ENCODE peak calls at places on chromosomes 7 and 10, in four cellular contexts. One of them, this sample, is unnamed.
A peak's percentile ranks its signal among the peaks of the same experiment; 100 is the strongest.

GRCh38 chr10:24201503-24202180 is 7.3 kb upstream of the KIAA1217 start:
- DNase-seq in SHP77: no peak
- DNase-seq in NCI-H69: no peak
- DNase-seq in anterior cingulate cortex: no peak
- DNase-seq in this sample: no peak

GRCh38 chr10:16952610-16953009 is 135.4 kb upstream of the RSU1 start:
- DNase-seq in SHP77: no peak
- DNase-seq in NCI-H69: no peak
- DNase-seq in anterior cingulate cortex: no peak
- DNase-seq in this sample: no peak

GRCh38 chr10:78044179-78044578 is 10.5 kb downstream of the RPS24 start:
- DNase-seq in SHP77: no peak
- DNase-seq in NCI-H69: no peak
- DNase-seq in anterior cingulate cortex: no peak
- DNase-seq in this sample: no peak

GRCh38 chr7:50474382-50475155 is 24.4 kb upstream of the FIGNL1 start:
- DNase-seq in SHP77: no peak
- DNase-seq in NCI-H69: peak; percentile 82
- DNase-seq in anterior cingulate cortex: no peak
- DNase-seq in this sample: no peak

GRCh38 chr7:122764020-122764419 is 61.3 kb upstream of the RNF148 start:
- DNase-seq in SHP77: no peak
- DNase-seq in NCI-H69: no peak
- DNase-seq in anterior cingulate cortex: no peak
- DNase-seq in this sample: no peak

GRCh38 chr7:36391436-36392198 is 2.0 kb downstream of the ANLN start:
- DNase-seq in SHP77: peak; percentile 17
- DNase-seq in NCI-H69: peak; percentile 78
- DNase-seq in anterior cingulate cortex: no peak
- DNase-seq in this sample: no peak

GRCh38 chr7:69597278-69598076 is 798 bp upstream of the AUTS2 start:
- DNase-seq in SHP77: peak; percentile 30
- DNase-seq in NCI-H69: peak; percentile 80
- DNase-seq in anterior cingulate cortex: peak; percentile 60
- DNase-seq in this sample: peak; percentile 75

GRCh38 chr10:79111427-79111826 is 42.7 kb downstream of the ZMIZ1 start:
- DNase-seq in SHP77: no peak
- DNase-seq in NCI-H69: no peak
- DNase-seq in anterior cingulate cortex: no peak
- DNase-seq in this sample: no peak

GRCh38 chr10:95260397-95260881 is 30.4 kb downstream of the PDLIM1 start:
- DNase-seq in SHP77: no peak
- DNase-seq in NCI-H69: no peak
- DNase-seq in anterior cingulate cortex: no peak
- DNase-seq in this sample: no peak

GRCh38 chr7:77199008-77199966 is at the start of gene FGL2:
- DNase-seq in SHP77: peak; percentile 8
- DNase-seq in NCI-H69: peak; percentile 79
- DNase-seq in anterior cingulate cortex: peak; percentile 14
- DNase-seq in this sample: peak; percentile 10

GRCh38 chr7:105806592-105807266 is 69.7 kb downstream of the ATXN7L1 start:
- DNase-seq in SHP77: no peak
- DNase-seq in NCI-H69: no peak
- DNase-seq in anterior cingulate cortex: no peak
- DNase-seq in this sample: peak; percentile 54

GRCh38 chr7:40457776-40458480 is 323.1 kb downstream of the SUGCT start:
- DNase-seq in SHP77: no peak
- DNase-seq in NCI-H69: no peak
- DNase-seq in anterior cingulate cortex: no peak
- DNase-seq in this sample: no peak

GRCh38 chr10:31340343-31340742 is 21.3 kb downstream of the ZEB1 start:
- DNase-seq in SHP77: peak; percentile 34
- DNase-seq in NCI-H69: peak; percentile 2
- DNase-seq in anterior cingulate cortex: no peak
- DNase-seq in this sample: no peak

GRCh38 chr7:3537210-3537875 is 236.3 kb downstream of the SDK1 start:
- DNase-seq in SHP77: no peak
- DNase-seq in NCI-H69: no peak
- DNase-seq in anterior cingulate cortex: no peak
- DNase-seq in this sample: no peak

GRCh38 chr7:461453-462172 is 58.0 kb downstream of the PDGFA start:
- DNase-seq in SHP77: no peak
- DNase-seq in NCI-H69: no peak
- DNase-seq in anterior cingulate cortex: no peak
- DNase-seq in this sample: no peak

GRCh38 chr7:131829911-131830310 is 273.5 kb upstream of the PODXL start:
- DNase-seq in SHP77: no peak
- DNase-seq in NCI-H69: no peak
- DNase-seq in anterior cingulate cortex: no peak
- DNase-seq in this sample: no peak

GRCh38 chr10:76036962-76037361 is 605.5 kb downstream of the LRMDA start:
- DNase-seq in SHP77: no peak
- DNase-seq in NCI-H69: peak; percentile 17
- DNase-seq in anterior cingulate cortex: no peak
- DNase-seq in this sample: no peak

GRCh38 chr7:137852108-137852507 is 5.3 kb upstream of the DGKI start:
- DNase-seq in SHP77: no peak
- DNase-seq in NCI-H69: no peak
- DNase-seq in anterior cingulate cortex: no peak
- DNase-seq in this sample: no peak

GRCh38 chr7:73567701-73568685 is 10.4 kb downstream of the TBL2 start:
- DNase-seq in SHP77: no peak
- DNase-seq in NCI-H69: no peak
- DNase-seq in anterior cingulate cortex: no peak
- DNase-seq in this sample: no peak

GRCh38 chr7:21353388-21353780 is 74.5 kb upstream of the SP4 start:
- DNase-seq in SHP77: no peak
- DNase-seq in NCI-H69: no peak
- DNase-seq in anterior cingulate cortex: no peak
- DNase-seq in this sample: no peak

GRCh38 chr7:157177997-157178396 is 39.3 kb downstream of the UBE3C start:
- DNase-seq in SHP77: no peak
- DNase-seq in NCI-H69: no peak
- DNase-seq in anterior cingulate cortex: no peak
- DNase-seq in this sample: no peak

GRCh38 chr10:30000802-30001571 is 58.4 kb downstream of the JCAD start:
- DNase-seq in SHP77: no peak
- DNase-seq in NCI-H69: no peak
- DNase-seq in anterior cingulate cortex: no peak
- DNase-seq in this sample: no peak

GRCh38 chr7:117157871-117158209 is 165.0 kb downstream of the WNT2 start:
- DNase-seq in SHP77: no peak
- DNase-seq in NCI-H69: no peak
- DNase-seq in anterior cingulate cortex: no peak
- DNase-seq in this sample: no peak

GRCh38 chr10:32112055-32112454 is 55.8 kb upstream of the KIF5B start:
- DNase-seq in SHP77: no peak
- DNase-seq in NCI-H69: no peak
- DNase-seq in anterior cingulate cortex: no peak
- DNase-seq in this sample: no peak

GRCh38 chr7:156607332-156608175 is 33.0 kb upstream of the RNF32 start:
- DNase-seq in SHP77: no peak
- DNase-seq in NCI-H69: no peak
- DNase-seq in anterior cingulate cortex: no peak
- DNase-seq in this sample: no peak

GRCh38 chr10:8183241-8183704 is 128.8 kb downstream of the GATA3 start:
- DNase-seq in SHP77: no peak
- DNase-seq in NCI-H69: no peak
- DNase-seq in anterior cingulate cortex: no peak
- DNase-seq in this sample: no peak

GRCh38 chr10:132007681-132008080 is 26.0 kb upstream of the BNIP3 start:
- DNase-seq in SHP77: no peak
- DNase-seq in NCI-H69: no peak
- DNase-seq in anterior cingulate cortex: no peak
- DNase-seq in this sample: no peak

GRCh38 chr7:68038621-68039314 is 1042.1 kb downstream of the TYW1 start:
- DNase-seq in SHP77: no peak
- DNase-seq in NCI-H69: no peak
- DNase-seq in anterior cingulate cortex: no peak
- DNase-seq in this sample: no peak

GRCh38 chr10:61047011-61047410 is 103.0 kb upstream of the RHOBTB1 start:
- DNase-seq in SHP77: no peak
- DNase-seq in NCI-H69: no peak
- DNase-seq in anterior cingulate cortex: no peak
- DNase-seq in this sample: no peak

GRCh38 chr7:115940462-115941060 is 90.0 kb downstream of the TFEC start:
- DNase-seq in SHP77: no peak
- DNase-seq in NCI-H69: no peak
- DNase-seq in anterior cingulate cortex: no peak
- DNase-seq in this sample: no peak

GRCh38 chr7:26853788-26854393 is 10.5 kb downstream of the SKAP2 start:
- DNase-seq in SHP77: no peak
- DNase-seq in NCI-H69: peak; percentile 90
- DNase-seq in anterior cingulate cortex: no peak
- DNase-seq in this sample: no peak

GRCh38 chr10:59073456-59074053 is 102.9 kb upstream of the PHYHIPL start:
- DNase-seq in SHP77: no peak
- DNase-seq in NCI-H69: peak; percentile 41
- DNase-seq in anterior cingulate cortex: no peak
- DNase-seq in this sample: no peak

GRCh38 chr10:95745487-95745886 is 10.5 kb upstream of the ENTPD1 start:
- DNase-seq in SHP77: no peak
- DNase-seq in NCI-H69: no peak
- DNase-seq in anterior cingulate cortex: no peak
- DNase-seq in this sample: no peak

GRCh38 chr7:127865466-127865865 is 165.8 kb downstream of the LRRC4 start:
- DNase-seq in SHP77: no peak
- DNase-seq in NCI-H69: no peak
- DNase-seq in anterior cingulate cortex: no peak
- DNase-seq in this sample: no peak

GRCh38 chr7:156122752-156123354 is 310.6 kb upstream of the SHH start:
- DNase-seq in SHP77: no peak
- DNase-seq in NCI-H69: no peak
- DNase-seq in anterior cingulate cortex: no peak
- DNase-seq in this sample: no peak

GRCh38 chr10:108147346-108147745 is 982.8 kb upstream of the SORCS1 start:
- DNase-seq in SHP77: no peak
- DNase-seq in NCI-H69: no peak
- DNase-seq in anterior cingulate cortex: no peak
- DNase-seq in this sample: no peak